ENCODE peak calls at places on chromosomes 11 and 22, in eight cellular contexts. W is left ventricle myocardium inferior; R is fibroblast of lung; U is COLO829; Z is smooth muscle cell of the brain vasculature; C is stimulated activated CD8-positive, alpha-beta memory T cell treated with anti-CD3 and anti-CD28 coated beads, Interleukin-7, amount 100 ng/mL, for 48 hours; F is substantia nigra; N is H7. T is an unnamed sample.

GRCh38 chr22:35446365-35446764 is 46.4 kb downstream of the MCM5 start:
- DNase-seq in W (no peak), R (peak), U (peak), Z (peak), C (no peak), F (no peak), N (no peak), T (peak)

GRCh38 chr11:95134491-95134890 is 44.8 kb downstream of the ENDOD1 start:
- DNase-seq in W (no peak), R (peak), U (no peak), Z (no peak), C (no peak), F (no peak), N (no peak), T (peak)

GRCh38 chr11:2554338-2555240 is 109.8 kb downstream of the KCNQ1 start:
- DNase-seq in W (peak), R (no peak), U (no peak), Z (no peak), C (no peak), F (no peak), N (no peak), T (no peak)

GRCh38 chr11:34356576-34356917 is 1.3 kb downstream of the ABTB2 start:
- DNase-seq in W (peak), R (peak), U (no peak), Z (no peak), C (no peak), F (no peak), N (peak), T (no peak)

GRCh38 chr11:4523666-4524065 is 21.3 kb upstream of the OR52M1 start:
- DNase-seq in W (no peak), R (peak), U (no peak), Z (no peak), C (no peak), F (no peak), N (no peak), T (no peak)

GRCh38 chr11:65558002-65558784 is at the start of gene LTBP3:
- DNase-seq in W (peak), R (peak), U (no peak), Z (no peak), C (no peak), F (peak), N (peak), T (peak)

GRCh38 chr11:465896-466538 is 15.9 kb downstream of the PTDSS2 start:
- DNase-seq in W (no peak), R (no peak), U (no peak), Z (no peak), C (no peak), F (no peak), N (no peak), T (no peak)

GRCh38 chr11:128342511-128343133 is 244.7 kb downstream of the ETS1 start:
- DNase-seq in W (peak), R (peak), U (no peak), Z (peak), C (no peak), F (no peak), N (peak), T (peak)

GRCh38 chr11:87353904-87354303 is 316.2 kb downstream of the TMEM135 start:
- DNase-seq in W (no peak), R (no peak), U (no peak), Z (no peak), C (no peak), F (no peak), N (no peak), T (no peak)

GRCh38 chr11:62573006-62573591 is 592 bp downstream of the EEF1G start:
- DNase-seq in W (no peak), R (no peak), U (no peak), Z (no peak), C (no peak), F (no peak), N (peak), T (peak)

GRCh38 chr11:292211-293121 is 3.5 kb downstream of the PGGHG start:
- DNase-seq in W (peak), R (no peak), U (no peak), Z (no peak), C (no peak), F (no peak), N (peak), T (no peak)

GRCh38 chr22:22673628-22674027 is 29.2 kb downstream of the GGTLC2 start:
- DNase-seq in W (no peak), R (no peak), U (no peak), Z (no peak), C (no peak), F (no peak), N (no peak), T (no peak)

GRCh38 chr22:26670459-26670858 is 13.1 kb downstream of the MIAT start:
- DNase-seq in W (no peak), R (no peak), U (no peak), Z (no peak), C (no peak), F (no peak), N (no peak), T (no peak)

GRCh38 chr11:387193-387793 is 6.7 kb upstream of the PKP3 start:
- DNase-seq in W (no peak), R (no peak), U (no peak), Z (no peak), C (no peak), F (no peak), N (no peak), T (no peak)

GRCh38 chr11:59243633-59244032 is 30.9 kb upstream of the MPEG1 start:
- DNase-seq in W (no peak), R (no peak), U (no peak), Z (no peak), C (no peak), F (no peak), N (no peak), T (no peak)

GRCh38 chr22:38970548-38970947 is 11.6 kb upstream of the APOBEC3B start:
- DNase-seq in W (no peak), R (no peak), U (no peak), Z (no peak), C (no peak), F (no peak), N (no peak), T (no peak)

GRCh38 chr11:116981216-116981887 is 116.9 kb downstream of the SIK3 start:
- DNase-seq in W (no peak), R (no peak), U (no peak), Z (no peak), C (no peak), F (no peak), N (no peak), T (no peak)

GRCh38 chr11:69382131-69383128 is 88.5 kb downstream of the MYEOV start:
- DNase-seq in W (peak), R (no peak), U (no peak), Z (no peak), C (no peak), F (no peak), N (peak), T (peak)

GRCh38 chr11:84825140-84825539 is 802.0 kb downstream of the DLG2 start:
- DNase-seq in W (no peak), R (no peak), U (no peak), Z (no peak), C (no peak), F (no peak), N (no peak), T (no peak)

GRCh38 chr11:32029721-32030120 is 61.2 kb upstream of the RCN1 start:
- DNase-seq in W (no peak), R (peak), U (no peak), Z (no peak), C (no peak), F (no peak), N (no peak), T (no peak)

GRCh38 chr11:26332572-26332915 is 614 bp downstream of the ANO3 start:
- DNase-seq in W (no peak), R (peak), U (no peak), Z (no peak), C (no peak), F (no peak), N (no peak), T (no peak)

GRCh38 chr11:79374707-79375106 is 66.1 kb downstream of the TENM4 start:
- DNase-seq in W (no peak), R (no peak), U (no peak), Z (no peak), C (no peak), F (no peak), N (peak), T (no peak)

GRCh38 chr22:41834005-41834975 is 1.4 kb downstream of the SREBF2 start:
- DNase-seq in W (no peak), R (no peak), U (no peak), Z (no peak), C (no peak), F (no peak), N (no peak), T (no peak)

GRCh38 chr11:121451982-121452608 is at the start of gene SORL1:
- DNase-seq in W (peak), R (peak), U (peak), Z (no peak), C (peak), F (peak), N (peak), T (peak)

GRCh38 chr11:130125638-130126037 is 33.9 kb upstream of the ST14 start:
- DNase-seq in W (no peak), R (no peak), U (no peak), Z (no peak), C (no peak), F (no peak), N (no peak), T (no peak)

GRCh38 chr22:36149464-36149863 is 11.1 kb downstream of the APOL3 start:
- DNase-seq in W (no peak), R (no peak), U (no peak), Z (no peak), C (no peak), F (no peak), N (no peak), T (peak)

GRCh38 chr11:121575250-121575962 is 122.6 kb upstream of the SORL1-AS1 start:
- DNase-seq in W (peak), R (peak), U (no peak), Z (no peak), C (no peak), F (peak), N (no peak), T (peak)

GRCh38 chr22:47568700-47569099 is 806.2 kb downstream of the TBC1D22A start:
- DNase-seq in W (no peak), R (no peak), U (no peak), Z (no peak), C (no peak), F (no peak), N (no peak), T (no peak)

GRCh38 chr11:111069076-111069475 is 176.4 kb upstream of the POU2AF2 start:
- DNase-seq in W (no peak), R (peak), U (no peak), Z (peak), C (no peak), F (no peak), N (peak), T (peak)

GRCh38 chr11:119153049-119153818 is 4.4 kb downstream of the ABCG4 start:
- DNase-seq in W (no peak), R (no peak), U (no peak), Z (no peak), C (no peak), F (no peak), N (peak), T (no peak)

GRCh38 chr11:66443602-66444001 is 5.0 kb upstream of the MRPL11 start:
- DNase-seq in W (no peak), R (peak), U (peak), Z (no peak), C (no peak), F (no peak), N (no peak), T (peak)

GRCh38 chr11:134126197-134126822 is 57.4 kb downstream of the JAM3 start:
- DNase-seq in W (no peak), R (peak), U (no peak), Z (no peak), C (no peak), F (peak), N (peak), T (peak)

GRCh38 chr22:20174785-20175596 is 24.1 kb upstream of the CCDC188 start:
- DNase-seq in W (no peak), R (peak), U (no peak), Z (no peak), C (no peak), F (no peak), N (peak), T (peak)

GRCh38 chr11:66625041-66625751 is 8.8 kb downstream of the RBM14 start:
- DNase-seq in W (no peak), R (no peak), U (no peak), Z (no peak), C (no peak), F (no peak), N (no peak), T (no peak)

GRCh38 chr11:57637626-57638004 is 12.1 kb downstream of the YPEL4 start:
- DNase-seq in W (no peak), R (no peak), U (no peak), Z (no peak), C (no peak), F (no peak), N (peak), T (no peak)

GRCh38 chr11:66956689-66957290 is 1.4 kb downstream of the PC start:
- DNase-seq in W (no peak), R (peak), U (no peak), Z (peak), C (no peak), F (no peak), N (peak), T (peak)

T was measured in foreskin fibroblast.